ENCODE peak calls at places on chromosomes 5 and 9, in nine cellular contexts. S is A549, D is ascending aorta, M is heart left ventricle, Y is Peyer's patch, J is breast epithelium, N is fibroblast of lung, O is GM20000, V is AG09309. B is an unnamed sample.

GRCh38 chr9:127305450-127306226 is 41.1 kb downstream of the GARNL3 start:
- DNase-seq in S (no peak), D (no peak), M (no peak), Y (no peak), J (no peak), N (no peak), O (no peak), V (no peak), B (no peak)

GRCh38 chr9:77588319-77588937 is 59.7 kb downstream of the GNA14 start:
- DNase-seq in S (peak; percentile 42), D (no peak), M (no peak), Y (no peak), J (no peak), N (peak; percentile 92), O (no peak), V (peak; percentile 60), B (no peak)

GRCh38 chr9:21966140-21966851 is 27.9 kb downstream of the CDKN2A start:
- DNase-seq in S (no peak), D (no peak), M (no peak), Y (no peak), J (no peak), N (no peak), O (no peak), V (no peak), B (no peak)

GRCh38 chr5:171858303-171858702 is 72.7 kb downstream of the SMIM23 start:
- DNase-seq in S (peak; percentile 38), D (no peak), M (no peak), Y (no peak), J (no peak), N (no peak), O (peak; percentile 27), V (no peak), B (peak; percentile 24)

GRCh38 chr9:137236238-137236935 is 4.7 kb upstream of the TUBB4B start:
- DNase-seq in S (peak; percentile 93), D (peak; percentile 90), M (peak; percentile 87), Y (peak; percentile 92), J (peak; percentile 76), N (peak; percentile 60), O (peak; percentile 98), V (no peak), B (peak; percentile 96)

GRCh38 chr5:141882594-141883183 is 4.5 kb upstream of the PCDH1 start:
- DNase-seq in S (no peak), D (peak; percentile 53), M (no peak), Y (no peak), J (no peak), N (no peak), O (no peak), V (no peak), B (no peak)

GRCh38 chr5:60526336-60526875 is 173.6 kb downstream of the DEPDC1B start:
- DNase-seq in S (no peak), D (no peak), M (no peak), Y (no peak), J (no peak), N (no peak), O (no peak), V (no peak), B (no peak)

GRCh38 chr5:134648425-134649162 is at the start of gene SEC24A:
- DNase-seq in S (peak; percentile 92), D (peak; percentile 96), M (peak; percentile 93), Y (peak; percentile 96), J (peak; percentile 84), N (peak; percentile 86), O (peak; percentile 92), V (peak; percentile 62), B (peak; percentile 96)

DNA sequence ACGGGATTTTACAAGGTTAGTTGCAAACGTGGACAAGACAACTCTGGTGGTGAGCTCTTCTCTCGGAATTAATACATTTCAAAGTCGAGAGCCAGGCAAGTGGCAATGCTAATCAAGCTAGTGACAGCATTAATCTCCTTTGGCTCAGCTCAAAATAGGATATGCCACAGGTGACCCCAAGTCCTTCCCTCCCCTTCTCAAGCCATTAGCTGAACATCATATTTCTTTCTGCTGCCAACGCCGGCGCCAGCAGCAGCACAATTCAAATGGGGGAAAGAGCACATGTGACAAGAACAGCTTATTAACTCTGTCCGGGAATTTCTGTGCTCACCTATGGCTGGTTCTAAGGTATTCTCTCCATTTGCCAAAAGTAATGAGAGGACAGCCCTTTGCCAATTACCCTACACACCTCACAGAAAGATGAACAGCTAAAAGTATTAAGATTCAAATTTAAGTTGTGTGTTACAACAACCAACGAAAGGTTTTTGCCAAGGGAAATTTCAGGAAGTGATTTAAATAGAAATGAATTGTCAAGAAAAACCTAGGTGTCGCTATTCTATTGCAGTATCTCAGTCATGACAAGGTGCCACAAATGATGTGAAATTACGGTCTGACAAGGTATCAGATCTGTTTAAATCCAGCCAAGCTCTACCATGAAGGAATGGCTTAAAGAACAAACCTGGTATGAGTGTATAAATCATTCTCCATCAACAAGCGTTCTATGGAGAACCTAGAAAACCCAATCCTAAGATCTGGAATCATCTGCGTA is 189.9 kb downstream of the ATPSCKMT start:
- DNase-seq in S (no peak), D (no peak), M (no peak), Y (no peak), J (no peak), N (no peak), O (peak; percentile 32), V (no peak), B (no peak)
- TF ChIP-seq CTCF in S (no peak), D (no peak), M (no peak), Y (no peak), J (no peak), N (no peak), O (no peak), V (no peak), B (no peak)

GRCh38 chr5:163347671-163348070 is 89.7 kb upstream of the CCNG1 start:
- DNase-seq in S (peak; percentile 43), D (no peak), M (peak; percentile 33), Y (no peak), J (peak; percentile 19), N (peak; percentile 34), O (peak; percentile 75), V (peak; percentile 10), B (peak; percentile 66)

GRCh38 chr5:163352531-163352930 is 84.9 kb upstream of the CCNG1 start:
- DNase-seq in S (no peak), D (no peak), M (no peak), Y (no peak), J (no peak), N (no peak), O (no peak), V (no peak), B (no peak)

GRCh38 chr5:163354685-163355084 is 82.7 kb upstream of the CCNG1 start:
- DNase-seq in S (no peak), D (no peak), M (no peak), Y (no peak), J (no peak), N (no peak), O (peak; percentile 77), V (no peak), B (no peak)

GRCh38 chr5:163350083-163350482 is 87.3 kb upstream of the CCNG1 start:
- DNase-seq in S (peak; percentile 10), D (no peak), M (no peak), Y (no peak), J (no peak), N (no peak), O (no peak), V (no peak), B (no peak)
- TF ChIP-seq CTCF in S (no peak), D (no peak), M (no peak), Y (no peak), J (no peak), N (peak; percentile 47), O (no peak), V (no peak), B (no peak)

GRCh38 chr9:121634329-121634784 is 17.1 kb upstream of the DAB2IP start:
- DNase-seq in S (no peak), D (no peak), M (no peak), Y (no peak), J (no peak), N (no peak), O (peak; percentile 52), V (no peak), B (peak; percentile 75)

GRCh38 chr9:121636411-121636865 is 15.0 kb upstream of the DAB2IP start:
- DNase-seq in S (no peak), D (no peak), M (peak; percentile 35), Y (no peak), J (no peak), N (peak; percentile 36), O (no peak), V (no peak), B (no peak)

GRCh38 chr9:121633736-121634135 is 17.7 kb upstream of the DAB2IP start:
- DNase-seq in S (no peak), D (no peak), M (peak; percentile 5), Y (no peak), J (no peak), N (no peak), O (no peak), V (no peak), B (no peak)

GRCh38 chr9:121634800-121635261 is 16.6 kb upstream of the DAB2IP start:
- DNase-seq in S (peak; percentile 58), D (no peak), M (no peak), Y (no peak), J (no peak), N (no peak), O (peak; percentile 33), V (no peak), B (peak; percentile 24)

GRCh38 chr9:121635300-121635699 is 16.1 kb upstream of the DAB2IP start:
- DNase-seq in S (no peak), D (no peak), M (peak; percentile 22), Y (no peak), J (no peak), N (no peak), O (no peak), V (no peak), B (no peak)
- TF ChIP-seq CTCF in S (no peak), D (no peak), M (no peak), Y (no peak), J (no peak), N (no peak), O (no peak), V (no peak), B (no peak)

GRCh38 chr5:17952231-17952630 is 318.0 kb downstream of the TAF11L14 start:
- DNase-seq in S (no peak), D (no peak), M (no peak), Y (no peak), J (no peak), N (no peak), O (no peak), V (no peak), B (no peak)

GRCh38 chr5:17947029-17947428 is 312.8 kb downstream of the TAF11L14 start:
- DNase-seq in S (no peak), D (no peak), M (no peak), Y (no peak), J (no peak), N (no peak), O (no peak), V (no peak), B (no peak)

DNA sequence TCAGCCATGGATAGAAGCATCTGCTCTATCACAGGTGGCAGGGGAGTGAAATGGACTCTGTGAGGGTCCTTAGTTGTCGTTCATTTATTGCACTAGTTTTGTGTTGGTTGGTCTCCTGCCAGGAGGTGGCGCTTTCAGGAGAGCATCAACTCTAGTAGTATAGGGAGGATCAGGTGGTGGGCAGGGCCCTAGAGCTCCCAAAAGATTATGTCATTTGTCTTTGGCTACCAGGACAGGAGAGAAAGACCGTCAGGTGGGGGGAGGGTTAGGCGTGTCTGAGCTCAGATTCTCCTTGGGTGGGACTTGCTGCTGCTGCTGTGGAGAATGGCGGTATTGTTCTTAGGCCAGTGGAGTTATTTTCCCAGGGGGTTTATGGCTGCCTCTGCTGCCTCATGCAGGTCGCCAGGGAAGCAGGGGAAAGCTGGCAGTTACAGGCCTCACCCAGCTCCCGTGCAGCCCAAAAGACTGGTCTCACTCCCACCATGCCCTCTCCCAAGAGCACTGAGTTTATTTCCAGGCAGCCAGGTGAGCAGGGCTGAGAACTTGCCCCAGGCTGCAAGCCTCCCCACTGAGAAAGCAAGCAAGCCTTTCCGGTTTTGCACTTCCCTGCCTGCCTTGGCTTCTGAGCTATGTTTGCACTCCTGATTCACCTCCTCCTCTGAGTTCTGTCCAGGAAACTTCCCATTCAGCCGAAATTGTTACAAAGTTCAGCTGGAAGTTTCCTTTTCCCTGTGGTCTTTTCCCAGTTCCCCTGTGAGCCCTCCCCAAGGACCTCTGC is 317.3 kb downstream of the TAF11L14 start:
- DNase-seq in S (peak; percentile 13), D (no peak), M (no peak), Y (no peak), J (no peak), N (no peak), O (no peak), V (no peak), B (no peak)
- TF ChIP-seq CTCF in S (peak; percentile 23), D (no peak), M (no peak), Y (no peak), J (no peak), N (no peak), O (no peak), V (no peak), B (no peak)